ENCODE peak calls at places on chromosomes 11 and 22, in five cellular contexts. D is fibroblast of the conjunctiva; S is myocyte; N is frontal cortex; I is stimulated activated CD8-positive, alpha-beta memory T cell treated with anti-CD3 and anti-CD28 coated beads, Interleukin-15, amount 100 ng/mL, for 4 hours. A is an unnamed sample.
A peak's percentile ranks its signal among the peaks of the same experiment; 100 is the strongest.

GRCh38 chr11:87437844-87438223 is 400.1 kb downstream of the TMEM135 start:
- DNase-seq in D (no peak), S (peak; percentile 8), N (no peak), I (no peak), A (no peak)

GRCh38 chr11:132784441-132784840 is 747.9 kb downstream of the OPCML start:
- DNase-seq in D (no peak), S (no peak), N (no peak), I (no peak), A (no peak)

GRCh38 chr11:18192988-18193387 is 20.4 kb downstream of the MRGPRX4 start:
- DNase-seq in D (no peak), S (no peak), N (no peak), I (no peak), A (no peak)

GRCh38 chr22:22720201-22720723 is 75.8 kb downstream of the GGTLC2 start:
- DNase-seq in D (peak; percentile 6), S (peak; percentile 35), N (no peak), I (peak; percentile 17), A (peak; percentile 21)

GRCh38 chr11:116312560-116313340 is 460.0 kb downstream of the BUD13 start:
- DNase-seq in D (peak; percentile 24), S (peak; percentile 1), N (peak; percentile 33), I (no peak), A (peak; percentile 2)

GRCh38 chr11:44219830-44220778 is 89.8 kb downstream of the ALX4 start:
- DNase-seq in D (no peak), S (no peak), N (no peak), I (no peak), A (no peak)

GRCh38 chr11:130839950-130840666 is 76.2 kb downstream of the SNX19 start:
- DNase-seq in D (peak; percentile 96), S (peak; percentile 86), N (no peak), I (no peak), A (no peak)

GRCh38 chr11:78168539-78169477 is 19.6 kb downstream of the KCTD21 start:
- DNase-seq in D (peak; percentile 88), S (peak; percentile 55), N (no peak), I (no peak), A (no peak)

GRCh38 chr11:14578551-14578956 is 58.4 kb upstream of the PSMA1 start:
- DNase-seq in D (no peak), S (no peak), N (no peak), I (peak; percentile 59), A (peak; percentile 76)

GRCh38 chr22:36443198-36443770 is 38.2 kb downstream of the TXN2 start:
- DNase-seq in D (no peak), S (peak; percentile 73), N (no peak), I (no peak), A (no peak)

GRCh38 chr11:30960387-30960992 is 374.3 kb upstream of the MPPED2 start:
- DNase-seq in D (peak; percentile 28), S (peak; percentile 73), N (no peak), I (no peak), A (no peak)

GRCh38 chr22:45632791-45633515 is 38.7 kb upstream of the ATXN10 start:
- DNase-seq in D (no peak), S (no peak), N (no peak), I (no peak), A (no peak)

GRCh38 chr11:112216591-112217105 is 9.6 kb upstream of the PTS start:
- DNase-seq in D (peak; percentile 45), S (no peak), N (no peak), I (no peak), A (no peak)

GRCh38 chr11:120184946-120185677 is 25.7 kb upstream of the OAF start:
- DNase-seq in D (no peak), S (peak; percentile 13), N (no peak), I (no peak), A (no peak)

GRCh38 chr11:86798988-86799387 is 1.4 kb upstream of the PRSS23 start:
- DNase-seq in D (peak; percentile 72), S (peak; percentile 62), N (no peak), I (no peak), A (no peak)

GRCh38 chr11:623999-624704 is 603 bp downstream of the CDHR5 start:
- DNase-seq in D (no peak), S (no peak), N (no peak), I (no peak), A (no peak)

GRCh38 chr22:46076651-46077339 is 73.5 kb upstream of the PPARA start:
- DNase-seq in D (no peak), S (peak; percentile 93), N (no peak), I (no peak), A (no peak)

GRCh38 chr22:30116362-30117117 is 36.3 kb downstream of the HORMAD2 start:
- DNase-seq in D (peak; percentile 6), S (peak; percentile 9), N (no peak), I (no peak), A (no peak)

GRCh38 chr11:15473954-15474837 is 359.5 kb downstream of the INSC start:
- DNase-seq in D (no peak), S (no peak), N (no peak), I (no peak), A (no peak)

GRCh38 chr11:103433976-103434375 is 324.8 kb downstream of the DYNC2H1 start:
- DNase-seq in D (no peak), S (peak; percentile 13), N (no peak), I (no peak), A (no peak)

GRCh38 chr22:24587948-24588347 is 4.9 kb downstream of the LRRC75B start:
- DNase-seq in D (no peak), S (no peak), N (no peak), I (no peak), A (no peak)